ENCODE peak calls at places on chromosomes 2 and 18, in four cellular contexts. R is GM12864, H is amniotic stem cell, P is H9. N is an unnamed sample.

GRCh38 chr18:40415821-40416220 is 1539.2 kb upstream of the PIK3C3 start:
- DNase-seq in R (no peak), H (no peak), P (no peak), N (no peak)

GRCh38 chr2:236661064-236661761 is 91.6 kb downstream of the ACKR3 start:
- DNase-seq in R (no peak), H (no peak), P (peak), N (peak)

GRCh38 chr2:123648014-123648413 is 377.1 kb upstream of the CNTNAP5 start:
- DNase-seq in R (no peak), H (no peak), P (no peak), N (no peak)

GRCh38 chr2:33598472-33599174 is 476 bp downstream of the FAM98A start:
- DNase-seq in R (peak), H (no peak), P (peak), N (peak)

GRCh38 chr2:228731517-228731916 is 539.6 kb downstream of the PID1 start:
- DNase-seq in R (no peak), H (peak), P (no peak), N (peak)

GRCh38 chr2:152409691-152410597 is 75.0 kb downstream of the FMNL2 start:
- DNase-seq in R (no peak), H (no peak), P (no peak), N (no peak)

GRCh38 chr2:29518988-29519925 is 402.1 kb downstream of the ALK start:
- DNase-seq in R (no peak), H (peak), P (no peak), N (no peak)

GRCh38 chr2:3959372-3959771 is 256.0 kb downstream of the DCDC2C start:
- DNase-seq in R (no peak), H (no peak), P (no peak), N (peak)

GRCh38 chr2:65539633-65540032 is 107.2 kb upstream of the SPRED2 start:
- DNase-seq in R (no peak), H (no peak), P (no peak), N (no peak)

GRCh38 chr18:63427566-63427965 is 5.3 kb upstream of the VPS4B start:
- DNase-seq in R (no peak), H (no peak), P (peak), N (peak)

GRCh38 chr2:39142012-39142346 is 21.1 kb upstream of the SOS1 start:
- DNase-seq in R (no peak), H (no peak), P (no peak), N (no peak)

GRCh38 chr2:15771124-15771523 is 169.2 kb upstream of the MYCN start:
- DNase-seq in R (no peak), H (no peak), P (no peak), N (no peak)

GRCh38 chr2:164599954-164600589 is 21.2 kb downstream of the GRB14 start:
- DNase-seq in R (peak), H (peak), P (peak), N (peak)

GRCh38 chr2:158685646-158686045 is 109.5 kb upstream of the DAPL1 start:
- DNase-seq in R (no peak), H (no peak), P (no peak), N (peak)

GRCh38 chr2:121095257-121096080 is 189.5 kb downstream of the TFCP2L1 start:
- DNase-seq in R (no peak), H (peak), P (peak), N (peak)

GRCh38 chr2:236673126-236673822 is 103.6 kb downstream of the ACKR3 start:
- DNase-seq in R (no peak), H (no peak), P (peak), N (no peak)

GRCh38 chr2:171225302-171225980 is 64.7 kb upstream of the TLK1 start:
- DNase-seq in R (no peak), H (peak), P (no peak), N (peak)

GRCh38 chr2:128313076-128313836 is 5.4 kb downstream of the HS6ST1 start:
- DNase-seq in R (no peak), H (no peak), P (peak), N (no peak)

GRCh38 chr2:238887616-238888015 is 39.7 kb downstream of the TWIST2 start:
- DNase-seq in R (no peak), H (no peak), P (no peak), N (no peak)

GRCh38 chr2:33672896-33673295 is 73.8 kb upstream of the FAM98A start:
- DNase-seq in R (no peak), H (no peak), P (no peak), N (no peak)

GRCh38 chr2:197147942-197148341 is 162.6 kb downstream of the ANKRD44 start:
- DNase-seq in R (no peak), H (no peak), P (no peak), N (no peak)

GRCh38 chr2:235223011-235223410 is 270.8 kb upstream of the AGAP1 start:
- DNase-seq in R (no peak), H (no peak), P (no peak), N (no peak)

GRCh38 chr2:227608469-227609338 is 5.9 kb downstream of the SCYGR3 start:
- DNase-seq in R (no peak), H (no peak), P (no peak), N (no peak)

GRCh38 chr18:37668971-37669747 is 103.6 kb upstream of the CELF4 start:
- DNase-seq in R (no peak), H (no peak), P (peak), N (no peak)

GRCh38 chr2:216033403-216033802 is 20.1 kb upstream of the MREG start:
- DNase-seq in R (peak), H (no peak), P (no peak), N (no peak)

GRCh38 chr2:188181035-188181434 is 110.6 kb upstream of the GULP1 start:
- DNase-seq in R (no peak), H (no peak), P (no peak), N (no peak)

GRCh38 chr2:156918410-156918809 is 339.1 kb upstream of the GALNT5 start:
- DNase-seq in R (no peak), H (no peak), P (no peak), N (no peak)

GRCh38 chr2:25294573-25295462 is 46.9 kb downstream of the DNMT3A start:
- DNase-seq in R (no peak), H (no peak), P (no peak), N (peak)

GRCh38 chr2:129765326-129766158 is 213.9 kb upstream of the RAB6C start:
- DNase-seq in R (no peak), H (no peak), P (no peak), N (no peak)

GRCh38 chr18:61992285-61992684 is 99.5 kb upstream of the RNF152 start:
- DNase-seq in R (no peak), H (peak), P (no peak), N (peak)

GRCh38 chr2:47068966-47069627 is 86.0 kb downstream of the STPG4 start:
- DNase-seq in R (no peak), H (no peak), P (no peak), N (no peak)

GRCh38 chr2:170255971-170256370 is 78.0 kb downstream of the MYO3B start:
- DNase-seq in R (no peak), H (no peak), P (no peak), N (no peak)

GRCh38 chr2:30708491-30709290 is 98.6 kb downstream of the CAPN13 start:
- DNase-seq in R (no peak), H (no peak), P (peak), N (no peak)

GRCh38 chr2:240395896-240396622 is 39.4 kb upstream of the GPC1 start:
- DNase-seq in R (no peak), H (no peak), P (no peak), N (no peak)

N was measured in RWPE1.